ENCODE peak calls at places on chromosomes 1 and 21, in six cellular contexts. One of them, this sample, is unnamed.
A peak's percentile ranks its signal among the peaks of the same experiment; 100 is the strongest.

GRCh38 chr1:59100975-59101374 is 195.9 kb upstream of the FGGY start:
- DNase-seq in ovary: no peak
- DNase-seq in heart left ventricle: no peak
- DNase-seq in body of pancreas: no peak
- DNase-seq in NB4: no peak
- DNase-seq in adrenal gland: peak; percentile 28
- DNase-seq in this sample: no peak

GRCh38 chr1:87404306-87404705 is 75.6 kb downstream of the LMO4 start:
- DNase-seq in ovary: no peak
- DNase-seq in heart left ventricle: no peak
- DNase-seq in body of pancreas: no peak
- DNase-seq in NB4: no peak
- DNase-seq in adrenal gland: no peak
- DNase-seq in this sample: no peak

GRCh38 chr1:219088778-219089557 is 84.7 kb upstream of the LYPLAL1 start:
- DNase-seq in ovary: no peak
- DNase-seq in heart left ventricle: peak; percentile 43
- DNase-seq in body of pancreas: peak; percentile 12
- DNase-seq in NB4: peak; percentile 99
- DNase-seq in adrenal gland: peak; percentile 72
- DNase-seq in this sample: no peak

GRCh38 chr1:212189352-212189738 is 95.9 kb upstream of the PPP2R5A start:
- DNase-seq in ovary: no peak
- DNase-seq in heart left ventricle: no peak
- DNase-seq in body of pancreas: no peak
- DNase-seq in NB4: no peak
- DNase-seq in adrenal gland: no peak
- DNase-seq in this sample: peak; percentile 28

GRCh38 chr1:154304664-154305337 is 16.1 kb upstream of the AQP10 start:
- DNase-seq in ovary: no peak
- DNase-seq in heart left ventricle: no peak
- DNase-seq in body of pancreas: no peak
- DNase-seq in NB4: no peak
- DNase-seq in adrenal gland: no peak
- DNase-seq in this sample: no peak

GRCh38 chr1:156262461-156263287 is 14.8 kb upstream of the PAQR6 start:
- DNase-seq in ovary: no peak
- DNase-seq in heart left ventricle: no peak
- DNase-seq in body of pancreas: no peak
- DNase-seq in NB4: no peak
- DNase-seq in adrenal gland: peak; percentile 73
- DNase-seq in this sample: no peak

GRCh38 chr1:201259476-201260235 is 23.6 kb upstream of the PKP1 start:
- DNase-seq in ovary: no peak
- DNase-seq in heart left ventricle: peak; percentile 37
- DNase-seq in body of pancreas: peak; percentile 41
- DNase-seq in NB4: no peak
- DNase-seq in adrenal gland: no peak
- DNase-seq in this sample: peak; percentile 47

GRCh38 chr1:151416231-151416630 is 16.9 kb downstream of the PSMB4 start:
- DNase-seq in ovary: no peak
- DNase-seq in heart left ventricle: no peak
- DNase-seq in body of pancreas: no peak
- DNase-seq in NB4: peak; percentile 22
- DNase-seq in adrenal gland: peak; percentile 47
- DNase-seq in this sample: no peak

GRCh38 chr1:115469703-115470476 is 131.8 kb upstream of the NGF start:
- DNase-seq in ovary: peak; percentile 68
- DNase-seq in heart left ventricle: peak; percentile 45
- DNase-seq in body of pancreas: peak; percentile 68
- DNase-seq in NB4: peak; percentile 21
- DNase-seq in adrenal gland: peak; percentile 55
- DNase-seq in this sample: peak; percentile 72

GRCh38 chr1:96388421-96389310 is 332.9 kb upstream of the PTBP2 start:
- DNase-seq in ovary: no peak
- DNase-seq in heart left ventricle: no peak
- DNase-seq in body of pancreas: no peak
- DNase-seq in NB4: no peak
- DNase-seq in adrenal gland: no peak
- DNase-seq in this sample: no peak

GRCh38 chr1:211783897-211784296 is 46.7 kb downstream of the LPGAT1 start:
- DNase-seq in ovary: no peak
- DNase-seq in heart left ventricle: no peak
- DNase-seq in body of pancreas: peak; percentile 78
- DNase-seq in NB4: peak; percentile 4
- DNase-seq in adrenal gland: no peak
- DNase-seq in this sample: no peak

GRCh38 chr1:117710710-117711109 is 104.9 kb downstream of the TENT5C start:
- DNase-seq in ovary: no peak
- DNase-seq in heart left ventricle: no peak
- DNase-seq in body of pancreas: no peak
- DNase-seq in NB4: peak; percentile 28
- DNase-seq in adrenal gland: no peak
- DNase-seq in this sample: no peak

GRCh38 chr1:98351506-98352038 is 309.9 kb upstream of the SNX7 start:
- DNase-seq in ovary: no peak
- DNase-seq in heart left ventricle: no peak
- DNase-seq in body of pancreas: no peak
- DNase-seq in NB4: no peak
- DNase-seq in adrenal gland: no peak
- DNase-seq in this sample: no peak

GRCh38 chr1:153404768-153405167 is 11.6 kb upstream of the S100A7A start:
- DNase-seq in ovary: no peak
- DNase-seq in heart left ventricle: no peak
- DNase-seq in body of pancreas: peak; percentile 17
- DNase-seq in NB4: peak; percentile 57
- DNase-seq in adrenal gland: peak; percentile 62
- DNase-seq in this sample: peak; percentile 21

GRCh38 chr1:182629674-182630073 is 25.5 kb upstream of the RGS16 start:
- DNase-seq in ovary: no peak
- DNase-seq in heart left ventricle: no peak
- DNase-seq in body of pancreas: no peak
- DNase-seq in NB4: peak; percentile 88
- DNase-seq in adrenal gland: no peak
- DNase-seq in this sample: no peak

GRCh38 chr21:27269646-27270045 is 302.8 kb upstream of the ADAMTS5 start:
- DNase-seq in ovary: no peak
- DNase-seq in heart left ventricle: no peak
- DNase-seq in body of pancreas: no peak
- DNase-seq in NB4: peak; percentile 72
- DNase-seq in adrenal gland: no peak
- DNase-seq in this sample: no peak

GRCh38 chr1:211133393-211133840 is 531 bp downstream of the KCNH1 start:
- DNase-seq in ovary: no peak
- DNase-seq in heart left ventricle: peak; percentile 34
- DNase-seq in body of pancreas: peak; percentile 9
- DNase-seq in NB4: no peak
- DNase-seq in adrenal gland: no peak
- DNase-seq in this sample: no peak

GRCh38 chr21:43187715-43188114 is 18.9 kb downstream of the CRYAA start:
- DNase-seq in ovary: no peak
- DNase-seq in heart left ventricle: no peak
- DNase-seq in body of pancreas: no peak
- DNase-seq in NB4: no peak
- DNase-seq in adrenal gland: peak; percentile 8
- DNase-seq in this sample: peak; percentile 48

GRCh38 chr1:23745515-23745914 is 2.2 kb downstream of the ELOA start:
- DNase-seq in ovary: no peak
- DNase-seq in heart left ventricle: no peak
- DNase-seq in body of pancreas: peak; percentile 83
- DNase-seq in NB4: peak; percentile 51
- DNase-seq in adrenal gland: no peak
- DNase-seq in this sample: no peak

GRCh38 chr1:119347858-119348257 is 20.7 kb upstream of the HAO2 start:
- DNase-seq in ovary: no peak
- DNase-seq in heart left ventricle: no peak
- DNase-seq in body of pancreas: no peak
- DNase-seq in NB4: peak; percentile 54
- DNase-seq in adrenal gland: no peak
- DNase-seq in this sample: peak; percentile 7

GRCh38 chr1:53266038-53266437 is 27.7 kb upstream of the MAGOH start:
- DNase-seq in ovary: no peak
- DNase-seq in heart left ventricle: no peak
- DNase-seq in body of pancreas: no peak
- DNase-seq in NB4: no peak
- DNase-seq in adrenal gland: no peak
- DNase-seq in this sample: no peak
- TF ChIP-seq CTCF in ovary: no peak
- TF ChIP-seq CTCF in heart left ventricle: no peak
- TF ChIP-seq CTCF in body of pancreas: no peak
- TF ChIP-seq CTCF in NB4: peak; percentile 2
- TF ChIP-seq CTCF in adrenal gland: no peak
- TF ChIP-seq CTCF in this sample: no peak

GRCh38 chr1:10794724-10795304 is 1.6 kb downstream of the CASZ1 start:
- DNase-seq in ovary: no peak
- DNase-seq in heart left ventricle: peak; percentile 74
- DNase-seq in body of pancreas: peak; percentile 51
- DNase-seq in NB4: peak; percentile 38
- DNase-seq in adrenal gland: no peak
- DNase-seq in this sample: no peak
- TF ChIP-seq POLR2A in ovary: no peak
- TF ChIP-seq POLR2A in heart left ventricle: no peak
- TF ChIP-seq POLR2A in body of pancreas: no peak
- TF ChIP-seq POLR2A in NB4: no peak
- TF ChIP-seq POLR2A in adrenal gland: no peak
- TF ChIP-seq POLR2A in this sample: no peak

DNA sequence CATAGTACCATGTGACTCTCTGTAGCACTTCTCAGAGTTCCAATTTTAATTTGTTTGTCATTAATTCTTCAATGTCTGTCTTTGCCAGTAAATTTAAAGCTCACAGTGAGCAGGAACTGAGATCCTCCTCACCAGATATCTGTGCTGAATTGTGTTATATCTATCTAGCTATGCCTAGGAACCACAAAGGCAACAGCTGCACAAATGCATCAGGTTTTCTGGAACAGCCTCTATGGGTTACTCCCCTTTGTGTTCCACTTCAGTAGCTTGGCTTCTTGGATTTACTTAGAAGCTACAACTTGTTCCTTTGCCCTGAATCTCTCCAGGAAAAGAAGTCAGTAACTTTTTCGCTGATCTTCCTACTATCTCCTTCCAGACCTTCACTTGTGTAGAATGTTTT is 1237.8 kb upstream of the ADGRL4 start:
- DNase-seq in ovary: no peak
- DNase-seq in heart left ventricle: no peak
- DNase-seq in body of pancreas: no peak
- DNase-seq in NB4: no peak
- DNase-seq in adrenal gland: no peak
- DNase-seq in this sample: no peak
- TF ChIP-seq CTCF in ovary: no peak
- TF ChIP-seq CTCF in heart left ventricle: no peak
- TF ChIP-seq CTCF in body of pancreas: no peak
- TF ChIP-seq CTCF in NB4: no peak
- TF ChIP-seq CTCF in adrenal gland: no peak
- TF ChIP-seq CTCF in this sample: no peak

DNA sequence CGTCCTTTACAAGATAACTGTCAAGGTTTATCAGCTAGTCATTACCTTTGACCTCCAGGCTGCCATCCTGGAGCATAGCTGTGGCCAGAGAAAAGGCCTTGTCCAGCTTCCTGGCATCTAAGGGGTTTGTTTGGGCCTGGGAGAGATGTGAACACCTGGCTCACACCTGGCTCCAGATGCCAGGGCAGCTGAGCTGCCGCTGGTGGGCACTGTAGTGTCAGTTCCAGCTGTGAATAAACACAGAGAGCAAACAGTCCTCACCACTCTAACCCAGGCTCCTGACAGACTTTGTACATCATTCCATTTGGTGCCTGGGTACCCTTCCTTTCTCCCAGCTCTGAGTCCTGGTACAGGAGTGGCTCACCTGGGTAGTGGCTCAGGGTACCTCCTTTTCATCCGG is 14.3 kb upstream of the KCNA10 start:
- DNase-seq in ovary: no peak
- DNase-seq in heart left ventricle: no peak
- DNase-seq in body of pancreas: no peak
- DNase-seq in NB4: no peak
- DNase-seq in adrenal gland: no peak
- DNase-seq in this sample: no peak
- TF ChIP-seq POLR2A in ovary: no peak
- TF ChIP-seq POLR2A in heart left ventricle: no peak
- TF ChIP-seq POLR2A in body of pancreas: no peak
- TF ChIP-seq POLR2A in NB4: no peak
- TF ChIP-seq POLR2A in adrenal gland: no peak
- TF ChIP-seq POLR2A in this sample: no peak

DNA sequence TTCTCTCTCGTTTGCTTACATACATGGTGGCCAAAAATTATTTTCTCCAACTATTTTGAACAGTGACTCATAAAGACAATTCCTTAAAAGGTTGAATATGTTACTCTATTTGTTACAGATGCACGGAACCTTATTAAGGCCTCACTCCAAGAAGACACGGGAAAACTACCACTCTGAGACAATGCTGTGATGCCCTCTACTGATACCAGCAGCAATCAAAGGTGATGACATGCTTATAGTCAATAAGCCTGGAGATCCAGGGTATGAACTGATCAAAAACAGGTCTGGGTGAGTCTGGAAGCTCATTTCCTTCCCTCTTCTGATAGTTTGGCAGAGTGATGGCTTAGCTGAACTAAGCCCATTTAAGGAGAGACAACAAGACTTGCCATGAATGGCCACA is 563.0 kb downstream of the LRRIQ3 start:
- DNase-seq in ovary: no peak
- DNase-seq in heart left ventricle: no peak
- DNase-seq in body of pancreas: no peak
- DNase-seq in NB4: no peak
- DNase-seq in adrenal gland: peak; percentile 26
- DNase-seq in this sample: no peak
- TF ChIP-seq CTCF in ovary: no peak
- TF ChIP-seq CTCF in heart left ventricle: no peak
- TF ChIP-seq CTCF in body of pancreas: no peak
- TF ChIP-seq CTCF in NB4: no peak
- TF ChIP-seq CTCF in adrenal gland: no peak
- TF ChIP-seq CTCF in this sample: no peak

DNA sequence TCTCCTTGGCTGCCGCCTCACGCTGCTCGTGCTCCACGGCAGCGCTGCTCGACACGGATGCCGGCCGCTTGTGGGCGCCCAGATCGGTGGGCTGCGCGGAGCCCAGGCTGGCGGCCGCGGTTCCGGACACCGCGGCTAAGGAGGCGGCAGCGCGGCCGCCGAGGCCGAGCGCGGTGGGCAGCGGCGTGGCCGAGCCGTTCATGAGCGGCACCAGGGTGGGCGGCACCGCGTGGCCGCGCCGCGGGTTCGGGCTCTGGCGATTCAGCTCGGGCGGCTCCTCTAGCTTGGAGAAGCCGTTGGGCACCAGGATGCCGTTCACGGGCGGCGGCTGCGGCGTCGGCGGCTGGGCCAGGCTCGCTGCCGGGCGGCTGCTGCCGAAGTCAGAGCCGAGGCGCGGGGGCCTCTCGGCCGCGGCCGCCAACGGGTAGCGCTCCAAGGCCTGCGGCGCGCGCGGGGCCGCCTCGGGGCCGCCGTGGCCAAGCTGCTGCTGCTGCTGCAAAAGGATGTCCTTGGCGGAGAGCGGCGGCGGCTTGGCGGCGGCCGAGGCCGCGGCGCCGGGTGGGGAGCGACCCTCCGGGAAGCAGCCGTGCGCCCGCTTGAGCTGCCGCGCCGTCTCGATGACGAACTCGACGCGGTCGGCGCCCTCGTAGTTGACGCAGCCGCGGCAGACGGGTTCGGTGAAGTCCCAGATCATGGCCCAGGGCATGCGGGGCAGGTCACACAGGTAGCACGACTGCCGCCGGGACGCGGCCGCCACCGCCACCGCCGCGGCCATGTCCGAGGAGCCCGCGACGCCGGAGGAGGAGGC is 1.1 kb downstream of the IRF2BP2 start:
- DNase-seq in ovary: peak; percentile 72
- DNase-seq in heart left ventricle: peak; percentile 56
- DNase-seq in body of pancreas: peak; percentile 61
- DNase-seq in NB4: peak; percentile 77
- DNase-seq in adrenal gland: peak; percentile 77
- DNase-seq in this sample: peak; percentile 89
- TF ChIP-seq POLR2A in ovary: no peak
- TF ChIP-seq POLR2A in heart left ventricle: no peak
- TF ChIP-seq POLR2A in body of pancreas: peak; percentile 36
- TF ChIP-seq POLR2A in NB4: peak; percentile 41
- TF ChIP-seq POLR2A in adrenal gland: peak; percentile 70
- TF ChIP-seq POLR2A in this sample: no peak

This sample was measured in lower leg skin.